ENCODE peak calls at places on chromosomes 5 and 9, in eight cellular contexts. One of them, this sample, is unnamed.

GRCh38 chr5:172361566-172362238 is 78.1 kb upstream of the UBTD2 start:
- DNase-seq in CD8-positive, alpha-beta T cell: no peak
- DNase-seq in adrenal gland: peak; percentile 84
- DNase-seq in right lobe of liver: no peak
- DNase-seq in GM12864: peak; percentile 15
- DNase-seq in fibroblast of mammary gland: peak; percentile 100
- DNase-seq in chondrocyte: no peak
- DNase-seq in tibial nerve: peak; percentile 39
- DNase-seq in this sample: no peak

GRCh38 chr9:107249665-107250285 is 33.3 kb upstream of the RAD23B start:
- DNase-seq in CD8-positive, alpha-beta T cell: no peak
- DNase-seq in adrenal gland: no peak
- DNase-seq in right lobe of liver: no peak
- DNase-seq in GM12864: no peak
- DNase-seq in fibroblast of mammary gland: peak; percentile 38
- DNase-seq in chondrocyte: no peak
- DNase-seq in tibial nerve: no peak
- DNase-seq in this sample: no peak

GRCh38 chr5:147619281-147619680 is 109.4 kb upstream of the DPYSL3 start:
- DNase-seq in CD8-positive, alpha-beta T cell: no peak
- DNase-seq in adrenal gland: no peak
- DNase-seq in right lobe of liver: no peak
- DNase-seq in GM12864: no peak
- DNase-seq in fibroblast of mammary gland: peak; percentile 7
- DNase-seq in chondrocyte: no peak
- DNase-seq in tibial nerve: no peak
- DNase-seq in this sample: no peak

GRCh38 chr9:79817469-79818004 is 245.8 kb downstream of the TLE4 start:
- DNase-seq in CD8-positive, alpha-beta T cell: no peak
- DNase-seq in adrenal gland: peak; percentile 41
- DNase-seq in right lobe of liver: no peak
- DNase-seq in GM12864: no peak
- DNase-seq in fibroblast of mammary gland: peak; percentile 3
- DNase-seq in chondrocyte: no peak
- DNase-seq in tibial nerve: no peak
- DNase-seq in this sample: peak; percentile 42

GRCh38 chr5:135217669-135218485 is 181.2 kb downstream of the MACROH2A1 start:
- DNase-seq in CD8-positive, alpha-beta T cell: no peak
- DNase-seq in adrenal gland: no peak
- DNase-seq in right lobe of liver: no peak
- DNase-seq in GM12864: no peak
- DNase-seq in fibroblast of mammary gland: no peak
- DNase-seq in chondrocyte: no peak
- DNase-seq in tibial nerve: no peak
- DNase-seq in this sample: no peak

GRCh38 chr9:92764988-92765936 is 629 bp upstream of the BICD2 start:
- DNase-seq in CD8-positive, alpha-beta T cell: peak; percentile 96
- DNase-seq in adrenal gland: peak; percentile 99
- DNase-seq in right lobe of liver: peak; percentile 98
- DNase-seq in GM12864: peak; percentile 88
- DNase-seq in fibroblast of mammary gland: peak; percentile 95
- DNase-seq in chondrocyte: peak; percentile 99
- DNase-seq in tibial nerve: peak; percentile 97
- DNase-seq in this sample: peak; percentile 90

GRCh38 chr9:105445203-105445881 is 2.5 kb upstream of the FSD1L start:
- DNase-seq in CD8-positive, alpha-beta T cell: no peak
- DNase-seq in adrenal gland: peak; percentile 43
- DNase-seq in right lobe of liver: no peak
- DNase-seq in GM12864: no peak
- DNase-seq in fibroblast of mammary gland: peak; percentile 61
- DNase-seq in chondrocyte: no peak
- DNase-seq in tibial nerve: peak; percentile 37
- DNase-seq in this sample: no peak

GRCh38 chr5:131509811-131510210 is 125.2 kb downstream of the RAPGEF6 start:
- DNase-seq in CD8-positive, alpha-beta T cell: no peak
- DNase-seq in adrenal gland: no peak
- DNase-seq in right lobe of liver: no peak
- DNase-seq in GM12864: no peak
- DNase-seq in fibroblast of mammary gland: no peak
- DNase-seq in chondrocyte: no peak
- DNase-seq in tibial nerve: no peak
- DNase-seq in this sample: no peak

GRCh38 chr9:123111427-123111826 is 78.0 kb downstream of the GPR21 start:
- DNase-seq in CD8-positive, alpha-beta T cell: no peak
- DNase-seq in adrenal gland: peak; percentile 27
- DNase-seq in right lobe of liver: no peak
- DNase-seq in GM12864: no peak
- DNase-seq in fibroblast of mammary gland: no peak
- DNase-seq in chondrocyte: no peak
- DNase-seq in tibial nerve: no peak
- DNase-seq in this sample: no peak

GRCh38 chr9:136807281-136808074 is at the start of gene RABL6:
- DNase-seq in CD8-positive, alpha-beta T cell: peak; percentile 64
- DNase-seq in adrenal gland: peak; percentile 77
- DNase-seq in right lobe of liver: peak; percentile 81
- DNase-seq in GM12864: no peak
- DNase-seq in fibroblast of mammary gland: peak; percentile 58
- DNase-seq in chondrocyte: peak; percentile 88
- DNase-seq in tibial nerve: peak; percentile 45
- DNase-seq in this sample: peak; percentile 100

GRCh38 chr9:137606734-137607138 is 1.2 kb downstream of the ARRDC1 start:
- DNase-seq in CD8-positive, alpha-beta T cell: no peak
- DNase-seq in adrenal gland: no peak
- DNase-seq in right lobe of liver: peak; percentile 52
- DNase-seq in GM12864: no peak
- DNase-seq in fibroblast of mammary gland: no peak
- DNase-seq in chondrocyte: no peak
- DNase-seq in tibial nerve: no peak
- DNase-seq in this sample: no peak

GRCh38 chr9:2345013-2345412 is 276.6 kb upstream of the VLDLR start:
- DNase-seq in CD8-positive, alpha-beta T cell: no peak
- DNase-seq in adrenal gland: no peak
- DNase-seq in right lobe of liver: no peak
- DNase-seq in GM12864: no peak
- DNase-seq in fibroblast of mammary gland: no peak
- DNase-seq in chondrocyte: no peak
- DNase-seq in tibial nerve: no peak
- DNase-seq in this sample: no peak

GRCh38 chr9:112487008-112487798 is 576 bp downstream of the KIAA1958 start:
- DNase-seq in CD8-positive, alpha-beta T cell: peak; percentile 28
- DNase-seq in adrenal gland: peak; percentile 71
- DNase-seq in right lobe of liver: peak; percentile 77
- DNase-seq in GM12864: no peak
- DNase-seq in fibroblast of mammary gland: peak; percentile 29
- DNase-seq in chondrocyte: no peak
- DNase-seq in tibial nerve: no peak
- DNase-seq in this sample: peak; percentile 85

GRCh38 chr5:107518219-107519015 is 152.3 kb downstream of the EFNA5 start:
- DNase-seq in CD8-positive, alpha-beta T cell: no peak
- DNase-seq in adrenal gland: no peak
- DNase-seq in right lobe of liver: no peak
- DNase-seq in GM12864: no peak
- DNase-seq in fibroblast of mammary gland: no peak
- DNase-seq in chondrocyte: no peak
- DNase-seq in tibial nerve: no peak
- DNase-seq in this sample: no peak

GRCh38 chr5:51187953-51188591 is 195.2 kb upstream of the ISL1 start:
- DNase-seq in CD8-positive, alpha-beta T cell: no peak
- DNase-seq in adrenal gland: no peak
- DNase-seq in right lobe of liver: no peak
- DNase-seq in GM12864: no peak
- DNase-seq in fibroblast of mammary gland: no peak
- DNase-seq in chondrocyte: no peak
- DNase-seq in tibial nerve: no peak
- DNase-seq in this sample: no peak

GRCh38 chr9:101226803-101227202 is 158.0 kb downstream of the BAAT start:
- DNase-seq in CD8-positive, alpha-beta T cell: no peak
- DNase-seq in adrenal gland: no peak
- DNase-seq in right lobe of liver: no peak
- DNase-seq in GM12864: no peak
- DNase-seq in fibroblast of mammary gland: no peak
- DNase-seq in chondrocyte: no peak
- DNase-seq in tibial nerve: no peak
- DNase-seq in this sample: no peak

GRCh38 chr5:171838066-171838465 is 52.4 kb downstream of the SMIM23 start:
- DNase-seq in CD8-positive, alpha-beta T cell: no peak
- DNase-seq in adrenal gland: no peak
- DNase-seq in right lobe of liver: no peak
- DNase-seq in GM12864: no peak
- DNase-seq in fibroblast of mammary gland: no peak
- DNase-seq in chondrocyte: no peak
- DNase-seq in tibial nerve: no peak
- DNase-seq in this sample: no peak

GRCh38 chr5:124402144-124402581 is 344.3 kb downstream of the ZNF608 start:
- DNase-seq in CD8-positive, alpha-beta T cell: no peak
- DNase-seq in adrenal gland: peak; percentile 23
- DNase-seq in right lobe of liver: no peak
- DNase-seq in GM12864: no peak
- DNase-seq in fibroblast of mammary gland: peak; percentile 60
- DNase-seq in chondrocyte: no peak
- DNase-seq in tibial nerve: no peak
- DNase-seq in this sample: no peak

GRCh38 chr5:91110709-91111108 is 272.4 kb downstream of the ARRDC3 start:
- DNase-seq in CD8-positive, alpha-beta T cell: no peak
- DNase-seq in adrenal gland: no peak
- DNase-seq in right lobe of liver: no peak
- DNase-seq in GM12864: no peak
- DNase-seq in fibroblast of mammary gland: peak; percentile 57
- DNase-seq in chondrocyte: no peak
- DNase-seq in tibial nerve: no peak
- DNase-seq in this sample: no peak

GRCh38 chr9:74379718-74380117 is 117.4 kb upstream of the RORB start:
- DNase-seq in CD8-positive, alpha-beta T cell: no peak
- DNase-seq in adrenal gland: peak; percentile 23
- DNase-seq in right lobe of liver: peak; percentile 31
- DNase-seq in GM12864: peak; percentile 8
- DNase-seq in fibroblast of mammary gland: peak; percentile 19
- DNase-seq in chondrocyte: no peak
- DNase-seq in tibial nerve: no peak
- DNase-seq in this sample: peak; percentile 9
- TF ChIP-seq CTCF in CD8-positive, alpha-beta T cell: no peak
- TF ChIP-seq CTCF in adrenal gland: peak; percentile 26
- TF ChIP-seq CTCF in right lobe of liver: peak; percentile 50
- TF ChIP-seq CTCF in GM12864: peak; percentile 51
- TF ChIP-seq CTCF in fibroblast of mammary gland: peak; percentile 32
- TF ChIP-seq CTCF in chondrocyte: peak; percentile 24
- TF ChIP-seq CTCF in tibial nerve: no peak
- TF ChIP-seq CTCF in this sample: peak; percentile 15

DNA sequence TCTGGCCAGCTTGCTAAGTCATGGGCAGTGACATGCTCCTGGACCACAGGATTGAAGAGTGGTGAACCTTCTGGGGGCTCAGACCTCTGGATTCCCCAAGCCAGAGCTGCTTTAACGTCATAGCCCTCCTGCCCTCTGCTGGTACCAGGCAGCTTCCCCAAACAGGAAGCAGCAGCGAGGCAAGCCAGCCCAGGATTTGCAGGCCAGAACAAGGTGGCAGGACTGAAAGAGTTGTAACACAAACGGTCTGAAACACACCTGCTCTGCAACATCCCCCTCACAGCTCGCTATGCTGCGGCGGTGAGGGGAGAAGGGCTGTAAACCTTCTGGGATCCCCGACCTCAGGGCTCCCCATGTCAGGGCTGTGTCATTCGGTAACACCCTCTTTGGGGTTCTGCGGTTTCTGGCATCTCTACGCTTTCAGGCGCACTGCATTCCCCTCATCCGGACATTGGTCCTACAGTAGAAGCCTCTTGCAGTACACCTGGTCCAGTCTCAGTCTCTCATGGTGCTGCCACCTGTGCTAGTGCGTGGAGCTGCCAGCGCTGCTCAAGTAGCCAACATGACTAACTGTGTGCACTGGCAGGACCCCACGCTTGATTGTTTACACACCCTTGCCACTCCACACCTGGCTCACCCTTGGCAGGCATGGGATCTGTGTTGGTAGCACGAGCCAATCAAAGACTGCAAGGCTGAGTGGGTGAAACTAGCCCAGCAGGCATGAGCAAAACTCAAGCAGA is 893.3 kb downstream of the PTPRD start:
- DNase-seq in CD8-positive, alpha-beta T cell: no peak
- DNase-seq in adrenal gland: no peak
- DNase-seq in right lobe of liver: no peak
- DNase-seq in GM12864: no peak
- DNase-seq in fibroblast of mammary gland: no peak
- DNase-seq in chondrocyte: peak; percentile 51
- DNase-seq in tibial nerve: no peak
- DNase-seq in this sample: no peak
- TF ChIP-seq CTCF in CD8-positive, alpha-beta T cell: no peak
- TF ChIP-seq CTCF in adrenal gland: no peak
- TF ChIP-seq CTCF in right lobe of liver: no peak
- TF ChIP-seq CTCF in GM12864: no peak
- TF ChIP-seq CTCF in fibroblast of mammary gland: no peak
- TF ChIP-seq CTCF in chondrocyte: no peak
- TF ChIP-seq CTCF in tibial nerve: no peak
- TF ChIP-seq CTCF in this sample: no peak

DNA sequence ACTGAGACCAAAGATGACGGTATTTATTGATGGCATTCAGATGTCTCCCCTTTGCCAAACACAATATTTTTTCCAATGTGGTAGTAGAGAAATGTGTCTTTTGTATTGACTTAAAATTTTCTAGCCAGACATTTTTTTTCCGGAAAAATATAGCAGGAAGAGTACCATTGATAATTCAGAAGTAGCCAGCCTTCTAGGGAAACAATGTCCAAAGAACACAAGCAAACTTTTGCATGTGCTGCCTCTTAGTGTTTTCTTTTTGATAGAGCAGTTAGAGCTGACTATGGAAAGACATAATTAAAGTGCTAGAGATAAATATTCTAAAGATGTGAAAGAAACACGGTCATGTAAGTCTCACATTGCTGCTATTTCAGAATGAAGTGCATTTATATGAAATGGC is 231.4 kb downstream of the MARCHF11 start:
- DNase-seq in CD8-positive, alpha-beta T cell: no peak
- DNase-seq in adrenal gland: no peak
- DNase-seq in right lobe of liver: no peak
- DNase-seq in GM12864: no peak
- DNase-seq in fibroblast of mammary gland: no peak
- DNase-seq in chondrocyte: no peak
- DNase-seq in tibial nerve: no peak
- DNase-seq in this sample: no peak
- TF ChIP-seq CTCF in CD8-positive, alpha-beta T cell: no peak
- TF ChIP-seq CTCF in adrenal gland: no peak
- TF ChIP-seq CTCF in right lobe of liver: no peak
- TF ChIP-seq CTCF in GM12864: no peak
- TF ChIP-seq CTCF in fibroblast of mammary gland: no peak
- TF ChIP-seq CTCF in chondrocyte: peak; percentile 41
- TF ChIP-seq CTCF in tibial nerve: no peak
- TF ChIP-seq CTCF in this sample: no peak

DNA sequence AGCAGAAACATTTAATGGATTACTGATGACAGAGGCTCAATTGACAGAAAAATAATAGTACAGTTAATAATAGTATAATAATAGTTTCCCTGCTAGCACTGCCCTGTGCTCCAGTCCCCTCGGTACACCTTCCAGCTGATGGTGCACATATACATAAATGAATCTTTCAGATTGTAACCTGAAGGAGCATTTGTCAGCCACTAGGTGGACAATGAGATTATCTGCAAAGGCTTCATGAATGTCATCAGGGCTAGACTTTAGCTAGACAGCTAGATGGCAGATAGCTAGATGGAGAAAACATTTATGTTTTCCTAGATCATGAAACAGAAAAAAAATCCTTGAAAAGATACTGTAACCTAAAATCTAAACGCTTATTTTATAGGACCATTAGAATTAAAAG is 304.4 kb upstream of the SMC2 start:
- DNase-seq in CD8-positive, alpha-beta T cell: no peak
- DNase-seq in adrenal gland: no peak
- DNase-seq in right lobe of liver: no peak
- DNase-seq in GM12864: peak; percentile 0
- DNase-seq in fibroblast of mammary gland: peak; percentile 44
- DNase-seq in chondrocyte: no peak
- DNase-seq in tibial nerve: no peak
- DNase-seq in this sample: peak; percentile 19
- TF ChIP-seq CTCF in CD8-positive, alpha-beta T cell: no peak
- TF ChIP-seq CTCF in adrenal gland: peak; percentile 33
- TF ChIP-seq CTCF in right lobe of liver: peak; percentile 19
- TF ChIP-seq CTCF in GM12864: peak; percentile 44
- TF ChIP-seq CTCF in fibroblast of mammary gland: peak; percentile 56
- TF ChIP-seq CTCF in chondrocyte: peak; percentile 60
- TF ChIP-seq CTCF in tibial nerve: no peak
- TF ChIP-seq CTCF in this sample: peak; percentile 19